ENCODE peak calls at places on chromosomes 12 and 14, in four cellular contexts. One of them, this sample, is unnamed.

GRCh38 chr12:57779736-57780135 is 2.9 kb upstream of the TSFM start:
- DNase-seq in left cardiac atrium: no peak
- DNase-seq in iris pigment epithelial cell: no peak
- DNase-seq in Panc1: no peak
- DNase-seq in this sample: no peak

GRCh38 chr12:12723681-12724420 is 6.7 kb downstream of the CDKN1B start:
- DNase-seq in iris pigment epithelial cell: no peak
- DNase-seq in left cardiac atrium: peak; percentile 47
- DNase-seq in Panc1: no peak
- DNase-seq in this sample: peak; percentile 42

GRCh38 chr12:122499991-122500684 is 594 bp downstream of the ZCCHC8 start:
- DNase-seq in Panc1: no peak
- DNase-seq in iris pigment epithelial cell: peak; percentile 83
- DNase-seq in left cardiac atrium: peak; percentile 62
- DNase-seq in this sample: peak; percentile 51

GRCh38 chr12:13957576-13957975 is 23.8 kb downstream of the GRIN2B start:
- DNase-seq in Panc1: no peak
- DNase-seq in left cardiac atrium: no peak
- DNase-seq in iris pigment epithelial cell: no peak
- DNase-seq in this sample: no peak

GRCh38 chr12:112303004-112303403 is 79.2 kb downstream of the HECTD4 start:
- DNase-seq in iris pigment epithelial cell: peak; percentile 92
- DNase-seq in left cardiac atrium: no peak
- DNase-seq in Panc1: no peak
- DNase-seq in this sample: no peak

GRCh38 chr12:111937429-111937828 is 75.5 kb downstream of the TMEM116 start:
- DNase-seq in Panc1: no peak
- DNase-seq in iris pigment epithelial cell: peak; percentile 4
- DNase-seq in left cardiac atrium: no peak
- DNase-seq in this sample: no peak

GRCh38 chr12:23771230-23771949 is 178.1 kb downstream of the SOX5 start:
- DNase-seq in Panc1: no peak
- DNase-seq in iris pigment epithelial cell: no peak
- DNase-seq in left cardiac atrium: peak; percentile 66
- DNase-seq in this sample: peak; percentile 48

GRCh38 chr14:81275995-81276698 is 55.4 kb upstream of the GTF2A1 start:
- DNase-seq in Panc1: no peak
- DNase-seq in iris pigment epithelial cell: no peak
- DNase-seq in left cardiac atrium: no peak
- DNase-seq in this sample: no peak

GRCh38 chr12:131511391-131511802 is 199.5 kb upstream of the SFSWAP start:
- DNase-seq in left cardiac atrium: no peak
- DNase-seq in Panc1: peak; percentile 8
- DNase-seq in iris pigment epithelial cell: peak; percentile 23
- DNase-seq in this sample: no peak

GRCh38 chr12:100926669-100927248 is 132.2 kb downstream of the ANO4 start:
- DNase-seq in iris pigment epithelial cell: peak; percentile 24
- DNase-seq in Panc1: no peak
- DNase-seq in left cardiac atrium: no peak
- DNase-seq in this sample: no peak

GRCh38 chr14:54564071-54564798 is 2.7 kb upstream of the SAMD4A start:
- DNase-seq in left cardiac atrium: no peak
- DNase-seq in Panc1: no peak
- DNase-seq in iris pigment epithelial cell: no peak
- DNase-seq in this sample: no peak

This sample was measured in left ventricle myocardium inferior.